ENCODE peak calls at places on chromosomes 5 and 9, in seven cellular contexts. Y is colonic mucosa, L is HCT116, C is astrocyte, X is cardiac muscle cell, K is vagina, R is NT2/D1. V is an unnamed sample. For H3K36me3, the result is how much of the 10 kb centered on the place peaks cover.

GRCh38 chr5:27900761-27901160 is 862.4 kb upstream of the CDH9 start:
- DNase-seq in Y (no peak), L (no peak), C (no peak), X (no peak), K (no peak), R (no peak), V (no peak)

GRCh38 chr9:91500509-91501011 is 76.9 kb upstream of the NFIL3 start:
- DNase-seq in Y (no peak), L (peak), C (peak), X (no peak), K (no peak), R (no peak), V (no peak)

GRCh38 chr5:91271999-91272398 is 111.1 kb downstream of the ARRDC3 start:
- DNase-seq in Y (no peak), L (no peak), C (no peak), X (no peak), K (no peak), R (no peak), V (no peak)

GRCh38 chr5:6522983-6523382 is 74.3 kb downstream of the UBE2QL1 start:
- DNase-seq in Y (no peak), L (no peak), C (no peak), X (no peak), K (peak), R (no peak), V (no peak)

GRCh38 chr5:30994926-30995325 is 198.6 kb upstream of the CDH6 start:
- DNase-seq in Y (no peak), L (no peak), C (no peak), X (no peak), K (no peak), R (no peak), V (no peak)

GRCh38 chr9:129381481-129381957 is 203.5 kb upstream of the IER5L start:
- DNase-seq in Y (no peak), L (no peak), C (no peak), X (no peak), K (no peak), R (no peak), V (no peak)

GRCh38 chr5:133398646-133399081 is 213.7 kb downstream of the FSTL4 start:
- DNase-seq in Y (no peak), L (no peak), C (no peak), X (no peak), K (peak), R (no peak), V (no peak)

GRCh38 chr9:35839926-35840325 is 10.9 kb downstream of the TMEM8B start:
- DNase-seq in Y (no peak), L (no peak), C (no peak), X (no peak), K (no peak), R (no peak), V (no peak)

GRCh38 chr5:169626779-169627178 is 10.3 kb upstream of the DOCK2 start:
- DNase-seq in Y (no peak), L (no peak), C (peak), X (no peak), K (no peak), R (no peak), V (no peak)

GRCh38 chr5:148988328-148988727 is 74.5 kb downstream of the SH3TC2 start:
- DNase-seq in Y (no peak), L (no peak), C (peak), X (no peak), K (peak), R (no peak), V (no peak)

GRCh38 chr5:112467467-112467866 is 48.4 kb upstream of the EPB41L4A start:
- DNase-seq in Y (no peak), L (no peak), C (no peak), X (no peak), K (no peak), R (no peak), V (no peak)

GRCh38 chr5:139637438-139638089 is 10.6 kb upstream of the CXXC5 start:
- DNase-seq in Y (peak), L (no peak), C (peak), X (peak), K (no peak), R (no peak), V (peak)

GRCh38 chr5:9337908-9338307 is 208.0 kb downstream of the SEMA5A start:
- DNase-seq in Y (no peak), L (no peak), C (peak), X (no peak), K (no peak), R (no peak), V (no peak)

GRCh38 chr9:24897826-24898225 is 352.1 kb upstream of the IZUMO3 start:
- DNase-seq in Y (no peak), L (no peak), C (no peak), X (no peak), K (no peak), R (no peak), V (no peak)

GRCh38 chr9:1454980-1455367 is 404.8 kb downstream of the DMRT2 start:
- DNase-seq in Y (no peak), L (no peak), C (no peak), X (no peak), K (no peak), R (no peak), V (no peak)

GRCh38 chr5:138339086-138339456 is 1.0 kb downstream of the FAM53C start:
- DNase-seq in Y (no peak), L (no peak), C (no peak), X (no peak), K (no peak), R (no peak), V (no peak)

GRCh38 chr5:179377421-179378115 is 32.3 kb upstream of the ADAMTS2 start:
- DNase-seq in Y (no peak), L (no peak), C (no peak), X (no peak), K (no peak), R (no peak), V (no peak)

GRCh38 chr5:179374506-179375235 is 29.4 kb upstream of the ADAMTS2 start:
- DNase-seq in Y (no peak), L (no peak), C (no peak), X (no peak), K (no peak), R (no peak), V (no peak)

GRCh38 chr5:179376701-179377420 is 31.6 kb upstream of the ADAMTS2 start:
- DNase-seq in Y (no peak), L (no peak), C (no peak), X (no peak), K (no peak), R (no peak), V (no peak)

GRCh38 chr5:179375236-179375685 is 30.0 kb upstream of the ADAMTS2 start:
- DNase-seq in Y (no peak), L (no peak), C (no peak), X (no peak), K (no peak), R (no peak), V (no peak)

DNA sequence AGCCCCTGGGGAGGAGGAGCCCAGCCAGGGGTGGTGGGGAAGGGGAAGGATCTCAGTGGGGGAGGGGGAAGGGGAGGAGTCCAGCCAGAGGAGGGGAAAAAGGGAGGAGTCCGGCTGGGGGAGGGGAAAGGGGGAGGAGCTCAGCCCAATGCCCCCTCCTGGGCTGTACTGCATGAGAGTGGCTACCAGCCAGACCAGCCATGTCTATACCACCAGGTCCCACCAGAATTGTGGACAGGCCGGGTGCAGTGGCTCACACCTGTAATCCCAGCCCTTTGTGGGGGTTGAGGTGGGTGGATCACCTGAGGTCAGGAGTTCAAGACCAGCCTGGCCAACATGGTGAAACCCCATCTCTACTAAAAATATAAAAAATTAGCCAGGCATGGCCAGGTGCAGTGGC is 30.7 kb upstream of the ADAMTS2 start:
- DNase-seq in Y (no peak), L (no peak), C (no peak), X (no peak), K (no peak), R (no peak), V (no peak)
- H3K36me3 ChIP-seq in Y (under half), L (under half), C (under half), X (under half), K (under half), R (under half), V (under half)

GRCh38 chr5:142978252-142978651 is 208.1 kb downstream of the ARHGAP26 start:
- DNase-seq in Y (no peak), L (no peak), C (no peak), X (no peak), K (no peak), R (no peak), V (no peak)

GRCh38 chr5:142978726-142979125 is 208.5 kb downstream of the ARHGAP26 start:
- DNase-seq in Y (no peak), L (no peak), C (peak), X (no peak), K (no peak), R (no peak), V (no peak)

GRCh38 chr5:142976861-142977260 is 206.7 kb downstream of the ARHGAP26 start:
- DNase-seq in Y (no peak), L (no peak), C (peak), X (no peak), K (no peak), R (no peak), V (no peak)

GRCh38 chr5:142979636-142980035 is 209.5 kb downstream of the ARHGAP26 start:
- DNase-seq in Y (peak), L (no peak), C (no peak), X (no peak), K (no peak), R (no peak), V (peak)

GRCh38 chr5:142977363-142978051 is 207.3 kb downstream of the ARHGAP26 start:
- DNase-seq in Y (no peak), L (no peak), C (peak), X (no peak), K (no peak), R (no peak), V (no peak)
- H3K4me3 ChIP-seq in Y (no peak), L (peak), C (peak), X (no peak), K (no peak), R (no peak), V (no peak)

DNA sequence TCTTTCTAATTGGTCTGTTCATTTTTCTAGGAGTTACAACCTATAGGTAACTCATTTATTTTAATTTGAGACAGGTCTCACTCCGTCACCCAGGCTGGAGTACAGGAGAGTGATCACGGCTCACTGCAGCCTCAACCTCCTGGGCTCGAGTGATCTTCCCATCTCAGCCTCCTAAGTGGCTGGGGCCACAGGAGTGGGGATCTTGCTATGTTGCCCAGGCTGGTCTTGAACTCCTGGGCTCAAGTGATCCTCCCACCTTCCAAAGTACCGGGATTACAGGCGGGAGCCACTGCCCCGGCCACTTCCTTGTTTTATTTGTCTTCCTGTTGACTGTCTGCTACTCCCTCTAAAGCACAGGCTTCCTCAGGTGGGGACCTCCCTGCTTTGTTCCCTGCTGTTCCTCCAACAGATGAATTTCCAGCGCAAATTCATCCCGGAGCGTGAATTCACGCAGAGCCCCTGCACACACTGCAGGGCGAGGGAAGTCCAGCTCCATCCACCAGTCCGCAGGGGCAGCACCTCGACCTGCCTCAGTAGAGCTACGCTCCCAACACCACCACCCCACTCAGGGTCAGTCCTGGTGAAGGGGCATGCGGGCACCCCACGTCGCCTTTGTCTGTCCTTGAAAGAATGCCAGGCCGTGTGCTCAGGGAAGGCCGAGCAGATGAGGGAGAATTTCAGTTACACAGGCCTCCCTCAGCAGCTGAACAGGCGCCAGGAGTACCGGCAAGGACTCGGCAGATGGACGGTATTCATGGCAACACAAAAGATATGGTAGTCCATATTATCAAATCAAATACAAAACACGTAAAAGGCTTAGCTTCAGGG is 6.3 kb downstream of the QSOX2 start:
- DNase-seq in Y (no peak), L (no peak), C (no peak), X (no peak), K (no peak), R (no peak), V (no peak)
- H3K36me3 ChIP-seq in Y (under half), L (under half), C (under half), X (under half), K (under half), R (half or more), V (under half)

GRCh38 chr5:105680858-105681257 is 1989.9 kb downstream of the EFNA5 start:
- DNase-seq in Y (no peak), L (no peak), C (no peak), X (no peak), K (no peak), R (no peak), V (no peak)
- H3K4me3 ChIP-seq in Y (no peak), L (no peak), C (no peak), X (no peak), K (no peak), R (no peak), V (no peak)

GRCh38 chr5:79686799-79687198 is 2.8 kb upstream of the CMYA5 start:
- DNase-seq in Y (no peak), L (no peak), C (no peak), X (no peak), K (no peak), R (no peak), V (no peak)
- H3K36me3 ChIP-seq in Y (under half), L (under half), C (under half), X (under half), K (under half), R (under half), V (under half)

GRCh38 chr9:84107995-84108394 is 127.4 kb downstream of the RMI1 start:
- DNase-seq in Y (peak), L (no peak), C (no peak), X (no peak), K (no peak), R (no peak), V (no peak)

GRCh38 chr9:84107081-84107480 is 126.5 kb downstream of the RMI1 start:
- DNase-seq in Y (no peak), L (no peak), C (no peak), X (no peak), K (no peak), R (no peak), V (no peak)

GRCh38 chr9:84101892-84102632 is 121.5 kb downstream of the RMI1 start:
- DNase-seq in Y (no peak), L (no peak), C (no peak), X (no peak), K (no peak), R (no peak), V (no peak)
- H3K4me3 ChIP-seq in Y (no peak), L (no peak), C (peak), X (no peak), K (no peak), R (peak), V (no peak)

DNA sequence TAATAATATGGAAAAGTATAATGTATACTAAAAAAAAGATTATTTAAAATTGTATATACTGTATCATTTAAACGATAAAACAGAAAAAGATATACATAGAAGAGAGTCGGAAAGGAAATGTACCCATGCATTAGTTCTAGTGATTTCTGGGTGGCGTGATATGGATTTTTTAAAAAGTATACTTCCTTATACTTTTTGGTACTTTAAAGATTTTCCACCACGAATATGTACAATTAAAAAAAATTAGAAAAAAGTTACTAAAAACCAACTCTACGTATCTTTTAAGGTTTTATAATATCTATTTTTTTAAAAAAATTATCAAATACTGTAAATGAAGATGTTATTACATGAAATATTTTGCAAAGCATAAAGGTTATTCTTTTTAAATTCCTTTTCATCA is 12.3 kb downstream of the PHF19 start:
- DNase-seq in Y (no peak), L (no peak), C (no peak), X (no peak), K (no peak), R (no peak), V (no peak)
- H3K36me3 ChIP-seq in Y (under half), L (under half), C (under half), X (under half), K (half or more), R (half or more), V (under half)

GRCh38 chr5:173268750-173269580 is 34.0 kb upstream of the NKX2-5 start:
- DNase-seq in Y (no peak), L (no peak), C (no peak), X (peak), K (no peak), R (no peak), V (no peak)
- H3K4me3 ChIP-seq in Y (no peak), L (no peak), C (no peak), X (no peak), K (no peak), R (no peak), V (no peak)

GRCh38 chr5:98794414-98795080 is 21.1 kb downstream of the RGMB start:
- DNase-seq in Y (no peak), L (no peak), C (no peak), X (no peak), K (no peak), R (no peak), V (no peak)

GRCh38 chr5:98791110-98791509 is 17.6 kb downstream of the RGMB start:
- DNase-seq in Y (no peak), L (no peak), C (no peak), X (no peak), K (no peak), R (no peak), V (no peak)

GRCh38 chr5:98793223-98793622 is 19.8 kb downstream of the RGMB start:
- DNase-seq in Y (no peak), L (no peak), C (no peak), X (no peak), K (no peak), R (no peak), V (no peak)

GRCh38 chr5:98794001-98794400 is 20.5 kb downstream of the RGMB start:
- DNase-seq in Y (peak), L (no peak), C (no peak), X (no peak), K (no peak), R (no peak), V (no peak)

GRCh38 chr5:98791928-98792580 is 18.6 kb downstream of the RGMB start:
- DNase-seq in Y (no peak), L (no peak), C (no peak), X (no peak), K (no peak), R (no peak), V (no peak)
- H3K36me3 ChIP-seq in Y (under half), L (under half), C (under half), X (under half), K (under half), R (under half), V (under half)

GRCh38 chr9:123678878-123679329 is 251.0 kb downstream of the DENND1A start:
- DNase-seq in Y (no peak), L (no peak), C (no peak), X (no peak), K (no peak), R (no peak), V (no peak)
- H3K4me3 ChIP-seq in Y (no peak), L (no peak), C (no peak), X (no peak), K (no peak), R (no peak), V (no peak)